ENCODE peak calls at places on chromosome 6, in eight cellular contexts. One of them, this sample, is unnamed.

GRCh38 chr6:170404036-170404435 is 97.5 kb downstream of the FAM120B start:
- DNase-seq in Caki2: no peak
- DNase-seq in NCI-H2081: no peak
- DNase-seq in M059J: no peak
- DNase-seq in dermis blood vessel endothelial cell: no peak
- DNase-seq in hypothalamus: peak
- DNase-seq in spleen: no peak
- DNase-seq in GF-D8: no peak
- DNase-seq in this sample: no peak

GRCh38 chr6:138772596-138773176 is 883 bp upstream of the CCDC28A start:
- DNase-seq in dermis blood vessel endothelial cell: no peak
- DNase-seq in spleen: no peak
- DNase-seq in NCI-H2081: no peak
- DNase-seq in hypothalamus: no peak
- DNase-seq in GF-D8: no peak
- DNase-seq in Caki2: no peak
- DNase-seq in M059J: peak
- DNase-seq in this sample: no peak

GRCh38 chr6:90496617-90497016 is 90.3 kb downstream of the MAP3K7 start:
- DNase-seq in M059J: no peak
- DNase-seq in NCI-H2081: no peak
- DNase-seq in Caki2: no peak
- DNase-seq in spleen: no peak
- DNase-seq in GF-D8: no peak
- DNase-seq in hypothalamus: no peak
- DNase-seq in dermis blood vessel endothelial cell: no peak
- DNase-seq in this sample: no peak

GRCh38 chr6:142207265-142207877 is 60.3 kb downstream of the VTA1 start:
- DNase-seq in GF-D8: no peak
- DNase-seq in Caki2: peak
- DNase-seq in spleen: no peak
- DNase-seq in dermis blood vessel endothelial cell: peak
- DNase-seq in M059J: peak
- DNase-seq in hypothalamus: no peak
- DNase-seq in NCI-H2081: peak
- DNase-seq in this sample: no peak

GRCh38 chr6:64696053-64696452 is 1011.0 kb downstream of the EYS start:
- DNase-seq in GF-D8: no peak
- DNase-seq in M059J: no peak
- DNase-seq in hypothalamus: no peak
- DNase-seq in spleen: no peak
- DNase-seq in dermis blood vessel endothelial cell: no peak
- DNase-seq in NCI-H2081: no peak
- DNase-seq in Caki2: no peak
- DNase-seq in this sample: no peak

GRCh38 chr6:3137057-3137777 is 18.7 kb downstream of the BPHL start:
- DNase-seq in M059J: no peak
- DNase-seq in GF-D8: no peak
- DNase-seq in spleen: no peak
- DNase-seq in Caki2: no peak
- DNase-seq in dermis blood vessel endothelial cell: no peak
- DNase-seq in NCI-H2081: no peak
- DNase-seq in hypothalamus: no peak
- DNase-seq in this sample: no peak

GRCh38 chr6:150269857-150270223 is 99.0 kb upstream of the IYD start:
- DNase-seq in NCI-H2081: no peak
- DNase-seq in spleen: no peak
- DNase-seq in hypothalamus: no peak
- DNase-seq in dermis blood vessel endothelial cell: no peak
- DNase-seq in M059J: peak
- DNase-seq in GF-D8: no peak
- DNase-seq in Caki2: peak
- DNase-seq in this sample: peak

GRCh38 chr6:81749704-81750103 is 2.8 kb downstream of the TENT5A start:
- DNase-seq in NCI-H2081: no peak
- DNase-seq in Caki2: no peak
- DNase-seq in hypothalamus: no peak
- DNase-seq in M059J: peak
- DNase-seq in dermis blood vessel endothelial cell: no peak
- DNase-seq in GF-D8: peak
- DNase-seq in spleen: no peak
- DNase-seq in this sample: no peak

GRCh38 chr6:118485601-118486550 is 62.2 kb upstream of the PLN start:
- DNase-seq in spleen: no peak
- DNase-seq in dermis blood vessel endothelial cell: no peak
- DNase-seq in NCI-H2081: no peak
- DNase-seq in M059J: no peak
- DNase-seq in GF-D8: no peak
- DNase-seq in hypothalamus: no peak
- DNase-seq in Caki2: no peak
- DNase-seq in this sample: no peak

GRCh38 chr6:3323148-3323547 is 64.4 kb downstream of the PSMG4 start:
- DNase-seq in dermis blood vessel endothelial cell: no peak
- DNase-seq in spleen: peak
- DNase-seq in NCI-H2081: no peak
- DNase-seq in Caki2: no peak
- DNase-seq in GF-D8: no peak
- DNase-seq in M059J: no peak
- DNase-seq in hypothalamus: no peak
- DNase-seq in this sample: no peak

GRCh38 chr6:61886608-61887259 is 399.3 kb downstream of the KHDRBS2 start:
- DNase-seq in hypothalamus: no peak
- DNase-seq in Caki2: peak
- DNase-seq in spleen: no peak
- DNase-seq in GF-D8: no peak
- DNase-seq in NCI-H2081: peak
- DNase-seq in dermis blood vessel endothelial cell: no peak
- DNase-seq in M059J: no peak
- DNase-seq in this sample: no peak

GRCh38 chr6:34147906-34148701 is 2.2 kb upstream of the GRM4 start:
- DNase-seq in spleen: peak
- DNase-seq in M059J: no peak
- DNase-seq in NCI-H2081: no peak
- DNase-seq in GF-D8: no peak
- DNase-seq in dermis blood vessel endothelial cell: no peak
- DNase-seq in hypothalamus: no peak
- DNase-seq in Caki2: no peak
- DNase-seq in this sample: no peak

GRCh38 chr6:144659202-144659731 is 374.1 kb downstream of the UTRN start:
- DNase-seq in NCI-H2081: peak
- DNase-seq in dermis blood vessel endothelial cell: peak
- DNase-seq in GF-D8: no peak
- DNase-seq in hypothalamus: no peak
- DNase-seq in spleen: no peak
- DNase-seq in M059J: peak
- DNase-seq in Caki2: peak
- DNase-seq in this sample: no peak

GRCh38 chr6:109443425-109443950 is 3.0 kb downstream of the SMPD2 start:
- DNase-seq in Caki2: no peak
- DNase-seq in NCI-H2081: no peak
- DNase-seq in M059J: no peak
- DNase-seq in dermis blood vessel endothelial cell: no peak
- DNase-seq in spleen: no peak
- DNase-seq in GF-D8: no peak
- DNase-seq in hypothalamus: no peak
- DNase-seq in this sample: no peak

GRCh38 chr6:169316651-169317050 is 63.0 kb upstream of the THBS2 start:
- DNase-seq in NCI-H2081: no peak
- DNase-seq in hypothalamus: no peak
- DNase-seq in Caki2: no peak
- DNase-seq in GF-D8: no peak
- DNase-seq in spleen: no peak
- DNase-seq in dermis blood vessel endothelial cell: no peak
- DNase-seq in M059J: peak
- DNase-seq in this sample: no peak

GRCh38 chr6:138028893-138029292 is 78.3 kb downstream of the PERP start:
- DNase-seq in spleen: no peak
- DNase-seq in GF-D8: no peak
- DNase-seq in M059J: no peak
- DNase-seq in NCI-H2081: no peak
- DNase-seq in Caki2: no peak
- DNase-seq in hypothalamus: no peak
- DNase-seq in dermis blood vessel endothelial cell: no peak
- DNase-seq in this sample: peak

GRCh38 chr6:41713161-41713649 is 22.2 kb downstream of the TFEB start:
- DNase-seq in GF-D8: no peak
- DNase-seq in NCI-H2081: peak
- DNase-seq in Caki2: peak
- DNase-seq in hypothalamus: peak
- DNase-seq in dermis blood vessel endothelial cell: no peak
- DNase-seq in M059J: peak
- DNase-seq in spleen: no peak
- DNase-seq in this sample: peak

GRCh38 chr6:13710552-13711383 is 867 bp downstream of the RANBP9 start:
- DNase-seq in hypothalamus: peak
- DNase-seq in NCI-H2081: peak
- DNase-seq in dermis blood vessel endothelial cell: peak
- DNase-seq in Caki2: peak
- DNase-seq in GF-D8: no peak
- DNase-seq in spleen: peak
- DNase-seq in M059J: peak
- DNase-seq in this sample: peak

GRCh38 chr6:161210857-161211256 is 63.0 kb downstream of the AGPAT4 start:
- DNase-seq in Caki2: no peak
- DNase-seq in hypothalamus: no peak
- DNase-seq in spleen: no peak
- DNase-seq in NCI-H2081: no peak
- DNase-seq in GF-D8: no peak
- DNase-seq in dermis blood vessel endothelial cell: no peak
- DNase-seq in M059J: no peak
- DNase-seq in this sample: no peak

GRCh38 chr6:105932440-105932839 is 153.7 kb upstream of the PRDM1 start:
- DNase-seq in Caki2: no peak
- DNase-seq in dermis blood vessel endothelial cell: no peak
- DNase-seq in NCI-H2081: no peak
- DNase-seq in M059J: no peak
- DNase-seq in spleen: no peak
- DNase-seq in hypothalamus: no peak
- DNase-seq in GF-D8: no peak
- DNase-seq in this sample: no peak

GRCh38 chr6:31795616-31796298 is at the start of gene VARS1:
- DNase-seq in Caki2: peak
- DNase-seq in M059J: peak
- DNase-seq in NCI-H2081: peak
- DNase-seq in GF-D8: peak
- DNase-seq in spleen: peak
- DNase-seq in dermis blood vessel endothelial cell: peak
- DNase-seq in hypothalamus: peak
- DNase-seq in this sample: peak

GRCh38 chr6:157047951-157048350 is 270.8 kb downstream of the ARID1B start:
- DNase-seq in spleen: no peak
- DNase-seq in GF-D8: no peak
- DNase-seq in dermis blood vessel endothelial cell: no peak
- DNase-seq in NCI-H2081: no peak
- DNase-seq in Caki2: no peak
- DNase-seq in hypothalamus: no peak
- DNase-seq in M059J: no peak
- DNase-seq in this sample: no peak

GRCh38 chr6:9697263-9697931 is 717.5 kb downstream of the TFAP2A start:
- DNase-seq in Caki2: no peak
- DNase-seq in dermis blood vessel endothelial cell: no peak
- DNase-seq in M059J: no peak
- DNase-seq in NCI-H2081: no peak
- DNase-seq in GF-D8: no peak
- DNase-seq in spleen: no peak
- DNase-seq in hypothalamus: no peak
- DNase-seq in this sample: no peak

GRCh38 chr6:6007311-6008113 is 787 bp upstream of the NRN1 start:
- DNase-seq in Caki2: no peak
- DNase-seq in hypothalamus: no peak
- DNase-seq in dermis blood vessel endothelial cell: peak
- DNase-seq in M059J: peak
- DNase-seq in GF-D8: no peak
- DNase-seq in NCI-H2081: peak
- DNase-seq in spleen: peak
- DNase-seq in this sample: no peak

GRCh38 chr6:87116922-87117321 is 22.0 kb upstream of the CGA start:
- DNase-seq in spleen: no peak
- DNase-seq in hypothalamus: no peak
- DNase-seq in GF-D8: no peak
- DNase-seq in M059J: no peak
- DNase-seq in NCI-H2081: no peak
- DNase-seq in Caki2: no peak
- DNase-seq in dermis blood vessel endothelial cell: no peak
- DNase-seq in this sample: no peak

GRCh38 chr6:35181933-35182612 is 31.7 kb upstream of the SCUBE3 start:
- DNase-seq in spleen: no peak
- DNase-seq in GF-D8: no peak
- DNase-seq in M059J: peak
- DNase-seq in hypothalamus: no peak
- DNase-seq in NCI-H2081: no peak
- DNase-seq in Caki2: no peak
- DNase-seq in dermis blood vessel endothelial cell: peak
- DNase-seq in this sample: peak

GRCh38 chr6:64280569-64280968 is 645.0 kb downstream of the PHF3 start:
- DNase-seq in GF-D8: no peak
- DNase-seq in Caki2: peak
- DNase-seq in hypothalamus: no peak
- DNase-seq in spleen: no peak
- DNase-seq in NCI-H2081: peak
- DNase-seq in M059J: peak
- DNase-seq in dermis blood vessel endothelial cell: peak
- DNase-seq in this sample: no peak

GRCh38 chr6:7200598-7201443 is 93.1 kb downstream of the RREB1 start:
- DNase-seq in hypothalamus: no peak
- DNase-seq in GF-D8: no peak
- DNase-seq in Caki2: no peak
- DNase-seq in M059J: no peak
- DNase-seq in dermis blood vessel endothelial cell: no peak
- DNase-seq in NCI-H2081: no peak
- DNase-seq in spleen: no peak
- DNase-seq in this sample: peak

GRCh38 chr6:157438611-157439109 is 57.7 kb downstream of the ZDHHC14 start:
- DNase-seq in M059J: no peak
- DNase-seq in spleen: no peak
- DNase-seq in GF-D8: no peak
- DNase-seq in NCI-H2081: no peak
- DNase-seq in dermis blood vessel endothelial cell: peak
- DNase-seq in hypothalamus: no peak
- DNase-seq in Caki2: no peak
- DNase-seq in this sample: no peak

GRCh38 chr6:142746524-142746923 is 198.5 kb downstream of the HIVEP2 start:
- DNase-seq in hypothalamus: no peak
- DNase-seq in spleen: no peak
- DNase-seq in Caki2: no peak
- DNase-seq in dermis blood vessel endothelial cell: peak
- DNase-seq in GF-D8: no peak
- DNase-seq in M059J: peak
- DNase-seq in NCI-H2081: no peak
- DNase-seq in this sample: no peak

GRCh38 chr6:11333292-11333849 is 100.9 kb upstream of the NEDD9 start:
- DNase-seq in hypothalamus: no peak
- DNase-seq in M059J: no peak
- DNase-seq in NCI-H2081: no peak
- DNase-seq in Caki2: no peak
- DNase-seq in spleen: no peak
- DNase-seq in dermis blood vessel endothelial cell: no peak
- DNase-seq in GF-D8: peak
- DNase-seq in this sample: no peak

GRCh38 chr6:161561938-161562337 is 288.1 kb upstream of the AGPAT4 start:
- DNase-seq in NCI-H2081: no peak
- DNase-seq in spleen: no peak
- DNase-seq in dermis blood vessel endothelial cell: no peak
- DNase-seq in M059J: no peak
- DNase-seq in hypothalamus: no peak
- DNase-seq in GF-D8: no peak
- DNase-seq in Caki2: peak
- DNase-seq in this sample: no peak

GRCh38 chr6:87277123-87277522 is 45.3 kb upstream of the SMIM8 start:
- DNase-seq in dermis blood vessel endothelial cell: peak
- DNase-seq in GF-D8: peak
- DNase-seq in Caki2: no peak
- DNase-seq in M059J: peak
- DNase-seq in spleen: no peak
- DNase-seq in NCI-H2081: peak
- DNase-seq in hypothalamus: no peak
- DNase-seq in this sample: peak

GRCh38 chr6:100300221-100300736 is 164.4 kb downstream of the SIM1 start:
- DNase-seq in hypothalamus: no peak
- DNase-seq in M059J: peak
- DNase-seq in dermis blood vessel endothelial cell: peak
- DNase-seq in NCI-H2081: no peak
- DNase-seq in spleen: no peak
- DNase-seq in Caki2: peak
- DNase-seq in GF-D8: no peak
- DNase-seq in this sample: peak

This sample was measured in foreskin keratinocyte.